ENCODE peak calls at places on chromosomes 16 and 17, in four cellular contexts. Z is stimulated activated CD8-positive, alpha-beta memory T cell treated with anti-CD3 and anti-CD28 coated beads, Interleukin-2, amount 100 ng/mL, for 48 hours; C is EL; B is posterior cingulate gyrus. I is an unnamed sample.

GRCh38 chr17:32854177-32854576 is 22.7 kb downstream of the MYO1D start:
- DNase-seq in B (no peak), Z (no peak), C (no peak), I (no peak)

GRCh38 chr17:42387663-42388380 is 420 bp downstream of the STAT3 start:
- DNase-seq in B (peak; percentile 23), Z (no peak), C (no peak), I (peak; percentile 62)

GRCh38 chr16:78375055-78375679 is 275.7 kb downstream of the WWOX start:
- DNase-seq in Z (no peak), B (no peak), C (no peak), I (peak; percentile 51)

GRCh38 chr16:27226976-27227705 is 23.8 kb downstream of the KDM8 start:
- DNase-seq in C (no peak), B (no peak), Z (no peak), I (no peak)

GRCh38 chr16:9333515-9333914 is 242.1 kb downstream of the HAPSTR1 start:
- DNase-seq in B (no peak), Z (no peak), C (no peak), I (no peak)

GRCh38 chr17:31537558-31537957 is 146.1 kb downstream of the RAB11FIP4 start:
- DNase-seq in Z (no peak), C (no peak), B (no peak), I (no peak)

GRCh38 chr17:50925296-50925891 is 59.2 kb upstream of the TOB1 start:
- DNase-seq in C (no peak), Z (no peak), B (no peak), I (no peak)

GRCh38 chr17:29640413-29640812 is 17.7 kb upstream of the CORO6 start:
- DNase-seq in B (no peak), Z (no peak), C (peak; percentile 60), I (no peak)

GRCh38 chr17:39818282-39819000 is 45.7 kb downstream of the IKZF3 start:
- DNase-seq in B (no peak), Z (no peak), C (no peak), I (no peak)

GRCh38 chr16:19851476-19851875 is 33.2 kb downstream of the GPRC5B start:
- DNase-seq in C (no peak), B (peak; percentile 64), Z (no peak), I (peak; percentile 47)

GRCh38 chr16:9183682-9184353 is 92.4 kb downstream of the HAPSTR1 start:
- DNase-seq in Z (no peak), C (no peak), B (no peak), I (no peak)

GRCh38 chr17:38465420-38466345 is 37.4 kb downstream of the ARHGAP23 start:
- DNase-seq in C (peak; percentile 84), B (no peak), Z (no peak), I (peak; percentile 84)

GRCh38 chr17:74935585-74936469 is at the start of gene OTOP3:
- DNase-seq in B (no peak), Z (no peak), C (no peak), I (peak; percentile 23)

GRCh38 chr16:83906690-83907089 is 7.8 kb downstream of the MLYCD start:
- DNase-seq in B (no peak), C (no peak), Z (no peak), I (no peak)

GRCh38 chr16:46972429-46972970 is 974 bp downstream of the DNAJA2 start:
- DNase-seq in B (no peak), Z (no peak), C (peak; percentile 45), I (no peak)

GRCh38 chr17:58358408-58359172 is 6.6 kb upstream of the SUPT4H1 start:
- DNase-seq in B (no peak), C (no peak), Z (no peak), I (no peak)